ENCODE peak calls at places on chromosomes 2 and 18, in ten cellular contexts. One of them, this sample, is unnamed.

GRCh38 chr2:232336956-232337700 is 41.4 kb upstream of the ALPP start:
- DNase-seq in lower lobe of right lung: peak; percentile 39
- DNase-seq in NCI-H1092: no peak
- DNase-seq in NCI-H82: no peak
- DNase-seq in activated CD4-positive, alpha-beta T cell treated with anti-CD3 and anti-CD28 coated beads, Interleukin-2, amount 10 ng/mL, durations not matched to agents 7 days and 5 days: no peak
- DNase-seq in stimulated activated CD8-positive, alpha-beta memory T cell treated with anti-CD3 and anti-CD28 coated beads, Interleukin-7, amount 100 ng/mL, for 24 hours: no peak
- DNase-seq in stimulated activated CD4-positive, alpha-beta T cell treated with anti-CD3 and anti-CD28 coated beads, Interleukin-1b, Interleukin-23, amount 100 ng/mL, for 4 hours: no peak
- DNase-seq in AG09309: no peak
- DNase-seq in WTC11: peak; percentile 6
- DNase-seq in fibroblast of pulmonary artery: no peak
- DNase-seq in this sample: no peak

GRCh38 chr2:238164906-238165287 is 6.1 kb downstream of the ERFE start:
- DNase-seq in WTC11: no peak
- DNase-seq in lower lobe of right lung: no peak
- DNase-seq in stimulated activated CD4-positive, alpha-beta T cell treated with anti-CD3 and anti-CD28 coated beads, Interleukin-1b, Interleukin-23, amount 100 ng/mL, for 4 hours: no peak
- DNase-seq in fibroblast of pulmonary artery: no peak
- DNase-seq in NCI-H1092: no peak
- DNase-seq in stimulated activated CD8-positive, alpha-beta memory T cell treated with anti-CD3 and anti-CD28 coated beads, Interleukin-7, amount 100 ng/mL, for 24 hours: no peak
- DNase-seq in AG09309: no peak
- DNase-seq in NCI-H82: no peak
- DNase-seq in activated CD4-positive, alpha-beta T cell treated with anti-CD3 and anti-CD28 coated beads, Interleukin-2, amount 10 ng/mL, durations not matched to agents 7 days and 5 days: no peak
- DNase-seq in this sample: no peak

GRCh38 chr18:32360682-32361345 is 109.9 kb downstream of the GAREM1 start:
- DNase-seq in fibroblast of pulmonary artery: no peak
- DNase-seq in activated CD4-positive, alpha-beta T cell treated with anti-CD3 and anti-CD28 coated beads, Interleukin-2, amount 10 ng/mL, durations not matched to agents 7 days and 5 days: no peak
- DNase-seq in stimulated activated CD8-positive, alpha-beta memory T cell treated with anti-CD3 and anti-CD28 coated beads, Interleukin-7, amount 100 ng/mL, for 24 hours: no peak
- DNase-seq in NCI-H1092: no peak
- DNase-seq in stimulated activated CD4-positive, alpha-beta T cell treated with anti-CD3 and anti-CD28 coated beads, Interleukin-1b, Interleukin-23, amount 100 ng/mL, for 4 hours: no peak
- DNase-seq in AG09309: no peak
- DNase-seq in WTC11: no peak
- DNase-seq in lower lobe of right lung: no peak
- DNase-seq in NCI-H82: peak; percentile 71
- DNase-seq in this sample: no peak

GRCh38 chr2:12452211-12452610 is 264.5 kb upstream of the TRIB2 start:
- DNase-seq in AG09309: no peak
- DNase-seq in WTC11: no peak
- DNase-seq in stimulated activated CD4-positive, alpha-beta T cell treated with anti-CD3 and anti-CD28 coated beads, Interleukin-1b, Interleukin-23, amount 100 ng/mL, for 4 hours: no peak
- DNase-seq in stimulated activated CD8-positive, alpha-beta memory T cell treated with anti-CD3 and anti-CD28 coated beads, Interleukin-7, amount 100 ng/mL, for 24 hours: no peak
- DNase-seq in activated CD4-positive, alpha-beta T cell treated with anti-CD3 and anti-CD28 coated beads, Interleukin-2, amount 10 ng/mL, durations not matched to agents 7 days and 5 days: no peak
- DNase-seq in fibroblast of pulmonary artery: peak; percentile 71
- DNase-seq in NCI-H1092: no peak
- DNase-seq in NCI-H82: no peak
- DNase-seq in lower lobe of right lung: no peak
- DNase-seq in this sample: peak; percentile 30

GRCh38 chr18:59783138-59783537 is 85.9 kb upstream of the CCBE1 start:
- DNase-seq in fibroblast of pulmonary artery: peak; percentile 86
- DNase-seq in stimulated activated CD4-positive, alpha-beta T cell treated with anti-CD3 and anti-CD28 coated beads, Interleukin-1b, Interleukin-23, amount 100 ng/mL, for 4 hours: no peak
- DNase-seq in activated CD4-positive, alpha-beta T cell treated with anti-CD3 and anti-CD28 coated beads, Interleukin-2, amount 10 ng/mL, durations not matched to agents 7 days and 5 days: peak; percentile 19
- DNase-seq in AG09309: peak; percentile 43
- DNase-seq in lower lobe of right lung: no peak
- DNase-seq in NCI-H1092: peak; percentile 38
- DNase-seq in WTC11: peak; percentile 42
- DNase-seq in stimulated activated CD8-positive, alpha-beta memory T cell treated with anti-CD3 and anti-CD28 coated beads, Interleukin-7, amount 100 ng/mL, for 24 hours: no peak
- DNase-seq in NCI-H82: peak; percentile 64
- DNase-seq in this sample: peak; percentile 64

GRCh38 chr2:6914829-6915228 is 2.4 kb upstream of the RNF144A start:
- DNase-seq in lower lobe of right lung: no peak
- DNase-seq in AG09309: no peak
- DNase-seq in stimulated activated CD4-positive, alpha-beta T cell treated with anti-CD3 and anti-CD28 coated beads, Interleukin-1b, Interleukin-23, amount 100 ng/mL, for 4 hours: no peak
- DNase-seq in WTC11: no peak
- DNase-seq in NCI-H1092: no peak
- DNase-seq in fibroblast of pulmonary artery: peak; percentile 42
- DNase-seq in activated CD4-positive, alpha-beta T cell treated with anti-CD3 and anti-CD28 coated beads, Interleukin-2, amount 10 ng/mL, durations not matched to agents 7 days and 5 days: no peak
- DNase-seq in NCI-H82: no peak
- DNase-seq in stimulated activated CD8-positive, alpha-beta memory T cell treated with anti-CD3 and anti-CD28 coated beads, Interleukin-7, amount 100 ng/mL, for 24 hours: no peak
- DNase-seq in this sample: no peak

GRCh38 chr2:139813340-139813739 is 1033.2 kb upstream of the NXPH2 start:
- DNase-seq in AG09309: no peak
- DNase-seq in NCI-H1092: no peak
- DNase-seq in activated CD4-positive, alpha-beta T cell treated with anti-CD3 and anti-CD28 coated beads, Interleukin-2, amount 10 ng/mL, durations not matched to agents 7 days and 5 days: no peak
- DNase-seq in stimulated activated CD8-positive, alpha-beta memory T cell treated with anti-CD3 and anti-CD28 coated beads, Interleukin-7, amount 100 ng/mL, for 24 hours: no peak
- DNase-seq in fibroblast of pulmonary artery: no peak
- DNase-seq in stimulated activated CD4-positive, alpha-beta T cell treated with anti-CD3 and anti-CD28 coated beads, Interleukin-1b, Interleukin-23, amount 100 ng/mL, for 4 hours: no peak
- DNase-seq in WTC11: no peak
- DNase-seq in lower lobe of right lung: no peak
- DNase-seq in NCI-H82: peak; percentile 47
- DNase-seq in this sample: no peak

GRCh38 chr2:239777219-239777618 is 247.9 kb downstream of the NDUFA10 start:
- DNase-seq in stimulated activated CD4-positive, alpha-beta T cell treated with anti-CD3 and anti-CD28 coated beads, Interleukin-1b, Interleukin-23, amount 100 ng/mL, for 4 hours: no peak
- DNase-seq in stimulated activated CD8-positive, alpha-beta memory T cell treated with anti-CD3 and anti-CD28 coated beads, Interleukin-7, amount 100 ng/mL, for 24 hours: no peak
- DNase-seq in lower lobe of right lung: no peak
- DNase-seq in fibroblast of pulmonary artery: no peak
- DNase-seq in WTC11: no peak
- DNase-seq in NCI-H1092: no peak
- DNase-seq in AG09309: no peak
- DNase-seq in activated CD4-positive, alpha-beta T cell treated with anti-CD3 and anti-CD28 coated beads, Interleukin-2, amount 10 ng/mL, durations not matched to agents 7 days and 5 days: no peak
- DNase-seq in NCI-H82: no peak
- DNase-seq in this sample: no peak

GRCh38 chr2:112765251-112765650 is 842 bp upstream of the CKAP2L start:
- DNase-seq in stimulated activated CD4-positive, alpha-beta T cell treated with anti-CD3 and anti-CD28 coated beads, Interleukin-1b, Interleukin-23, amount 100 ng/mL, for 4 hours: no peak
- DNase-seq in WTC11: no peak
- DNase-seq in stimulated activated CD8-positive, alpha-beta memory T cell treated with anti-CD3 and anti-CD28 coated beads, Interleukin-7, amount 100 ng/mL, for 24 hours: no peak
- DNase-seq in lower lobe of right lung: no peak
- DNase-seq in AG09309: no peak
- DNase-seq in NCI-H82: no peak
- DNase-seq in activated CD4-positive, alpha-beta T cell treated with anti-CD3 and anti-CD28 coated beads, Interleukin-2, amount 10 ng/mL, durations not matched to agents 7 days and 5 days: no peak
- DNase-seq in NCI-H1092: no peak
- DNase-seq in fibroblast of pulmonary artery: no peak
- DNase-seq in this sample: no peak

GRCh38 chr2:148922776-148923175 is 47.7 kb downstream of the KIF5C start:
- DNase-seq in NCI-H1092: no peak
- DNase-seq in fibroblast of pulmonary artery: no peak
- DNase-seq in WTC11: no peak
- DNase-seq in AG09309: no peak
- DNase-seq in lower lobe of right lung: no peak
- DNase-seq in NCI-H82: no peak
- DNase-seq in activated CD4-positive, alpha-beta T cell treated with anti-CD3 and anti-CD28 coated beads, Interleukin-2, amount 10 ng/mL, durations not matched to agents 7 days and 5 days: no peak
- DNase-seq in stimulated activated CD4-positive, alpha-beta T cell treated with anti-CD3 and anti-CD28 coated beads, Interleukin-1b, Interleukin-23, amount 100 ng/mL, for 4 hours: no peak
- DNase-seq in stimulated activated CD8-positive, alpha-beta memory T cell treated with anti-CD3 and anti-CD28 coated beads, Interleukin-7, amount 100 ng/mL, for 24 hours: no peak
- DNase-seq in this sample: no peak

GRCh38 chr18:11980555-11981382 is 538 bp upstream of the IMPA2 start:
- DNase-seq in NCI-H1092: peak; percentile 60
- DNase-seq in lower lobe of right lung: peak; percentile 99
- DNase-seq in activated CD4-positive, alpha-beta T cell treated with anti-CD3 and anti-CD28 coated beads, Interleukin-2, amount 10 ng/mL, durations not matched to agents 7 days and 5 days: peak; percentile 98
- DNase-seq in AG09309: peak; percentile 86
- DNase-seq in fibroblast of pulmonary artery: peak; percentile 99
- DNase-seq in stimulated activated CD8-positive, alpha-beta memory T cell treated with anti-CD3 and anti-CD28 coated beads, Interleukin-7, amount 100 ng/mL, for 24 hours: peak; percentile 92
- DNase-seq in NCI-H82: peak; percentile 99
- DNase-seq in stimulated activated CD4-positive, alpha-beta T cell treated with anti-CD3 and anti-CD28 coated beads, Interleukin-1b, Interleukin-23, amount 100 ng/mL, for 4 hours: peak; percentile 90
- DNase-seq in WTC11: peak; percentile 100
- DNase-seq in this sample: peak; percentile 92

This sample was measured in amniotic stem cell.